ENCODE peak calls at places on chromosomes 16 and 17, in nine cellular contexts. J is mesenchymal stem cell, N is NT2/D1, P is small intestine, L is upper lobe of right lung, H is Peyer's patch, Z is heart left ventricle, D is neural progenitor cell, E is stomach. O is an unnamed sample.

GRCh38 chr17:16910341-16910740 is 61.6 kb downstream of the TNFRSF13B start:
- DNase-seq in P (no peak), D (no peak), Z (no peak), N (no peak), J (no peak), E (peak; percentile 15), L (no peak), H (peak; percentile 8), O (no peak)

GRCh38 chr17:601462-602303 is 113.0 kb downstream of the VPS53 start:
- DNase-seq in P (no peak), Z (no peak), J (peak; percentile 29), H (peak; percentile 48), E (no peak), N (no peak), D (no peak), L (no peak), O (no peak)

GRCh38 chr16:4369006-4369766 is 2.5 kb upstream of the VASN start:
- DNase-seq in N (no peak), P (no peak), J (no peak), D (no peak), L (no peak), E (no peak), Z (no peak), H (no peak), O (peak; percentile 54)

GRCh38 chr17:59342681-59343127 is 11.2 kb downstream of the YPEL2 start:
- DNase-seq in N (no peak), P (no peak), H (no peak), J (no peak), L (no peak), E (no peak), Z (no peak), D (no peak), O (no peak)

GRCh38 chr16:82741073-82741615 is 114.4 kb downstream of the CDH13 start:
- DNase-seq in Z (no peak), H (no peak), L (no peak), J (peak; percentile 71), P (no peak), E (no peak), N (no peak), D (no peak), O (no peak)

GRCh38 chr17:71441098-71441497 is 679.7 kb upstream of the SOX9 start:
- DNase-seq in D (no peak), Z (no peak), H (no peak), N (no peak), E (no peak), J (peak; percentile 93), P (no peak), L (no peak), O (no peak)

GRCh38 chr16:15484662-15485061 is 50.3 kb downstream of the BMERB1 start:
- DNase-seq in E (no peak), H (no peak), D (no peak), J (peak; percentile 81), L (no peak), P (no peak), N (no peak), Z (no peak), O (no peak)

GRCh38 chr16:79318137-79318899 is 282.2 kb downstream of the MAF start:
- DNase-seq in Z (no peak), D (no peak), L (no peak), J (no peak), N (peak; percentile 63), E (no peak), H (no peak), P (no peak), O (no peak)

GRCh38 chr16:48426244-48427135 is 41.3 kb upstream of the SIAH1 start:
- DNase-seq in D (no peak), L (no peak), E (no peak), H (no peak), P (no peak), J (no peak), N (no peak), Z (no peak), O (no peak)

GRCh38 chr16:15536813-15537212 is 102.4 kb downstream of the BMERB1 start:
- DNase-seq in E (no peak), N (no peak), Z (no peak), H (no peak), D (no peak), J (no peak), L (no peak), P (no peak), O (no peak)

GRCh38 chr16:2429037-2429770 is at the start of gene CCNF:
- DNase-seq in Z (peak; percentile 98), D (peak; percentile 99), L (peak; percentile 99), N (peak; percentile 94), J (peak; percentile 95), E (peak; percentile 98), P (peak; percentile 94), H (peak; percentile 98), O (peak; percentile 86)

GRCh38 chr16:3998793-3999478 is 117.3 kb downstream of the ADCY9 start:
- DNase-seq in H (no peak), E (no peak), D (no peak), L (no peak), N (no peak), J (peak; percentile 46), Z (no peak), P (no peak), O (no peak)

GRCh38 chr16:72092832-72093447 is 480 bp downstream of the TXNL4B start:
- DNase-seq in E (no peak), H (no peak), L (no peak), P (peak; percentile 58), D (peak; percentile 51), Z (no peak), N (no peak), J (peak; percentile 83), O (no peak)

GRCh38 chr17:64115871-64116534 is 13.9 kb downstream of the ERN1 start:
- DNase-seq in J (peak; percentile 84), L (no peak), Z (no peak), D (no peak), E (peak; percentile 65), P (peak; percentile 49), N (no peak), H (no peak), O (no peak)

GRCh38 chr16:29992371-29992967 is 2.9 kb downstream of the HIRIP3 start:
- DNase-seq in E (no peak), Z (no peak), H (no peak), L (no peak), P (no peak), J (peak; percentile 12), D (no peak), N (no peak), O (no peak)

GRCh38 chr16:57537194-57537505 is 779 bp upstream of the CCDC102A start:
- DNase-seq in E (no peak), N (no peak), H (no peak), P (no peak), J (no peak), L (no peak), Z (no peak), D (no peak), O (no peak)

GRCh38 chr16:57535680-57536305 is 578 bp downstream of the CCDC102A start:
- DNase-seq in L (peak; percentile 97), E (peak; percentile 95), H (peak; percentile 97), J (peak; percentile 90), N (peak; percentile 93), D (peak; percentile 97), P (peak; percentile 74), Z (peak; percentile 96), O (peak; percentile 74)

GRCh38 chr16:57534881-57535658 is 1.3 kb downstream of the CCDC102A start:
- DNase-seq in L (peak; percentile 62), Z (no peak), N (no peak), H (peak; percentile 45), D (no peak), P (no peak), E (peak; percentile 24), J (no peak), O (no peak)

GRCh38 chr16:57537596-57538234 is 1.3 kb upstream of the CCDC102A start:
- DNase-seq in D (no peak), H (no peak), L (no peak), E (no peak), P (no peak), J (no peak), N (no peak), Z (no peak), O (no peak)

GRCh38 chr16:57536306-57537193 is at the start of gene CCDC102A:
- DNase-seq in N (no peak), H (no peak), L (no peak), Z (no peak), P (no peak), E (peak; percentile 28), D (peak; percentile 87), J (no peak), O (no peak)
- H3K27me3 ChIP-seq in N (no peaks in the 10 kb centered on the region), H (no peaks in the 10 kb centered on the region), L (no peaks in the 10 kb centered on the region), Z (no peaks in the 10 kb centered on the region), P (no peaks in the 10 kb centered on the region), E (no peaks in the 10 kb centered on the region), D (no peaks in the 10 kb centered on the region), J (peaks cover 21% of the 10 kb centered on the region), O (no peaks in the 10 kb centered on the region)

DNA sequence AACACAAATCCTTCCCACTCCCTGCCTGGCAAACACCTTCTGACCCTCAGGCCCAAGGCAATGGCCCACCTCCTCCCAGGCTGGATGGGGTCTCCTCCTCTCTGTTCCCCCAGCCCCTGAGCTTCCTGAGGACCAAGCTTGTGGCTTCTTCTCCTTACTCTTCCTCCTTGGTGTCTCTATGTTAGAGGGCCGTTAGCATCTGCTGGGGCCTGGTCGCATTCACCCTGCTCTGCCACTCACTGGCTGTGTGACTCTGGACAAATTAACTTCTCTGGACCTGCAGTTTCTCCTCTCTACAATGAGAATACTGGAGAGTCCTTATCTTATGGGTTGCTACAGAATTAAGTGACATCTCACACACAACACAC is 725 bp upstream of the MT2A start:
- DNase-seq in H (no peak), N (no peak), D (no peak), J (no peak), Z (no peak), E (no peak), L (no peak), P (no peak), O (no peak)
- H3K27me3 ChIP-seq in H (no peaks in the 10 kb centered on the region), N (no peaks in the 10 kb centered on the region), D (peaks cover 99% of the 10 kb centered on the region), J (no peaks in the 10 kb centered on the region), Z (no peaks in the 10 kb centered on the region), E (no peaks in the 10 kb centered on the region), L (no peaks in the 10 kb centered on the region), P (no peaks in the 10 kb centered on the region), O (no peaks in the 10 kb centered on the region)

DNA sequence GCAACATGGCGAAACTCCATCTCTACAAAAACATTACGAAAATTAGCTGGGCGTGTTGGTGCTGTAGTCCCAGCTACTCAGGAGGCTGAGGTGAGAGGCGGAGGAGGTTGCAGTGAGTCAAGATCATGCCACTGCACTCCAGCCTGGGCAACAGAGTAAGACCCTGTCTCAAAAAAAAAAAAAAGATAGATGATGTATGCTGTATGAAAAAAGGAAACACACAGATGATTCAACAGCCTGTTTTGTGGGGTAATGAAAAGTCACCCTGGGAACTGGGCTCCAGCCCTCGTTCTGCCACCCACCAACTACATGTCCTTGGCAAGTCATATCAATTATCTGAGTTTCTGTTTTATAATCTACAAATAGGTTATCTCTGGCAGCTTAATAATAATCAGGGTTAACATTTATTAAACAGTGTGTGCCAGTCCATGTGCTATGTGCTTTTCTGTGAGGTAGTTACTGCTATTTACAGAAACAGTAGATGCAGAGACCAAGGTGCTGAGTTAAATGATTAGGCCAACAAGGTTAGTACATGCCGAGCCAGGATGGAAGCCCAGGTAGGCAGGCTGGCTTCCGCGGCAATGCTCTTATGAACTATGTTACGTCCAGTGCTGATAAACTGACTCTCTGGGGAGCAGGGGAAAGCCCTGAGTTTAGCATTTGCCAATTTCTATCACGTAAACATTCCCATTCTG is 1.1 kb downstream of the G6PC1 start:
- DNase-seq in D (no peak), Z (no peak), L (no peak), E (peak; percentile 78), P (peak; percentile 69), H (no peak), N (no peak), J (no peak), O (no peak)
- H3K27me3 ChIP-seq in D (no peaks in the 10 kb centered on the region), Z (no peaks in the 10 kb centered on the region), L (no peaks in the 10 kb centered on the region), E (no peaks in the 10 kb centered on the region), P (no peaks in the 10 kb centered on the region), H (no peaks in the 10 kb centered on the region), N (no peaks in the 10 kb centered on the region), J (peaks cover 46% of the 10 kb centered on the region), O (no peaks in the 10 kb centered on the region)

GRCh38 chr16:86203557-86204275 is 304.8 kb downstream of the IRF8 start:
- DNase-seq in Z (no peak), L (no peak), E (no peak), D (no peak), H (no peak), J (no peak), N (no peak), P (no peak), O (no peak)
- H3K27me3 ChIP-seq in Z (no peaks in the 10 kb centered on the region), L (peaks cover 27% of the 10 kb centered on the region), E (peaks cover 3% of the 10 kb centered on the region), D (no peaks in the 10 kb centered on the region), H (no peaks in the 10 kb centered on the region), J (peaks cover 68% of the 10 kb centered on the region), N (no peaks in the 10 kb centered on the region), P (peaks cover 1% of the 10 kb centered on the region), O (no peaks in the 10 kb centered on the region)

O was measured in thoracic aorta.